ENCODE peak calls at places on chromosome 1, in five cellular contexts. D is retinal pigment epithelial cell, H is GM23338, K is HFFc6, Q is brain microvascular endothelial cell. T is an unnamed sample.

GRCh38 chr1:77828098-77828497 is 48.6 kb downstream of the MIGA1 start:
- DNase-seq in D (no peak), Q (no peak), K (no peak), H (no peak), T (no peak)

GRCh38 chr1:19342894-19343616 is 30.9 kb downstream of the SLC66A1 start:
- DNase-seq in D (no peak), Q (no peak), H (no peak), K (no peak), T (no peak)

GRCh38 chr1:59142663-59143487 is 154.0 kb upstream of the FGGY start:
- DNase-seq in H (peak), K (peak), D (no peak), Q (peak), T (no peak)

GRCh38 chr1:117427297-117427696 is 60.0 kb downstream of the MAN1A2 start:
- DNase-seq in D (no peak), K (no peak), H (no peak), Q (no peak), T (no peak)

GRCh38 chr1:184555665-184556641 is 169.1 kb downstream of the C1orf21 start:
- DNase-seq in Q (no peak), H (no peak), K (no peak), D (no peak), T (no peak)

GRCh38 chr1:172350781-172351180 is 69.7 kb upstream of the C1orf105 start:
- DNase-seq in Q (no peak), D (no peak), H (no peak), K (no peak), T (no peak)

GRCh38 chr1:171081220-171081993 is 9.3 kb upstream of the FMO3 start:
- DNase-seq in Q (peak), H (peak), K (peak), D (peak), T (no peak)

GRCh38 chr1:174996474-174996873 is 3.3 kb upstream of the CACYBP start:
- DNase-seq in H (no peak), K (peak), Q (no peak), D (no peak), T (no peak)

GRCh38 chr1:41496080-41497055 is 11.9 kb upstream of the EDN2 start:
- DNase-seq in K (peak), Q (no peak), H (peak), D (peak), T (peak)

GRCh38 chr1:245326396-245326795 is 171.6 kb downstream of the KIF26B start:
- DNase-seq in K (no peak), H (no peak), D (no peak), Q (no peak), T (no peak)

GRCh38 chr1:247487057-247487456 is 29.2 kb upstream of the OR2B11 start:
- DNase-seq in H (peak), D (peak), K (peak), Q (peak), T (no peak)

GRCh38 chr1:101943237-101943636 is 53.5 kb downstream of the OLFM3 start:
- DNase-seq in K (no peak), Q (no peak), D (no peak), H (no peak), T (no peak)

GRCh38 chr1:76425843-76426145 is 351.2 kb downstream of the ST6GALNAC3 start:
- DNase-seq in Q (peak), H (no peak), K (peak), D (no peak), T (no peak)

GRCh38 chr1:246888522-246888921 is 43.2 kb downstream of the AHCTF1 start:
- DNase-seq in K (no peak), H (no peak), Q (no peak), D (no peak), T (no peak)

GRCh38 chr1:43645461-43645860 is 4.5 kb upstream of the KDM4A start:
- DNase-seq in K (no peak), Q (no peak), H (no peak), D (no peak), T (no peak)

GRCh38 chr1:202210370-202210769 is 16.8 kb downstream of the LGR6 start:
- DNase-seq in Q (no peak), H (peak), K (peak), D (no peak), T (no peak)

GRCh38 chr1:193729429-193729828 is 543.0 kb upstream of the B3GALT2 start:
- DNase-seq in K (no peak), Q (peak), D (no peak), H (no peak), T (no peak)

GRCh38 chr1:180994262-180994661 is 28.4 kb downstream of the STX6 start:
- DNase-seq in K (no peak), D (no peak), Q (peak), H (no peak), T (no peak)

GRCh38 chr1:72284084-72284397 is 1.7 kb upstream of the NEGR1 start:
- DNase-seq in K (peak), H (peak), D (peak), Q (no peak), T (no peak)

GRCh38 chr1:21706151-21706835 is 37.1 kb upstream of the RAP1GAP start:
- DNase-seq in K (peak), D (no peak), H (peak), Q (peak), T (no peak)

GRCh38 chr1:221937155-221937953 is 195.5 kb upstream of the DUSP10 start:
- DNase-seq in H (no peak), Q (no peak), K (no peak), D (no peak), T (no peak)

GRCh38 chr1:39657402-39657801 is 14.5 kb downstream of the NT5C1A start:
- DNase-seq in H (no peak), Q (peak), K (no peak), D (no peak), T (no peak)

GRCh38 chr1:152783095-152783494 is 3.0 kb upstream of the LCE1E start:
- DNase-seq in Q (no peak), D (no peak), K (no peak), H (no peak), T (no peak)

GRCh38 chr1:212219679-212220463 is 65.3 kb upstream of the PPP2R5A start:
- DNase-seq in Q (peak), K (no peak), D (peak), H (peak), T (no peak)

GRCh38 chr1:11653101-11653601 is 1.1 kb downstream of the FBXO2 start:
- DNase-seq in K (no peak), H (peak), D (peak), Q (no peak), T (no peak)

GRCh38 chr1:78664763-78665162 is 15.1 kb downstream of the IFI44 start:
- DNase-seq in Q (no peak), H (no peak), D (no peak), K (no peak), T (no peak)

GRCh38 chr1:196577386-196577785 is 30.9 kb downstream of the KCNT2 start:
- DNase-seq in K (no peak), H (peak), Q (no peak), D (no peak), T (no peak)

GRCh38 chr1:92850019-92850418 is 18.2 kb downstream of the RPL5 start:
- DNase-seq in D (no peak), H (no peak), Q (no peak), K (no peak), T (no peak)

GRCh38 chr1:108877324-108877812 is 583 bp downstream of the GPSM2 start:
- DNase-seq in K (no peak), D (no peak), Q (peak), H (no peak), T (no peak)

GRCh38 chr1:238647877-238648276 is 738.5 kb upstream of the CHRM3 start:
- DNase-seq in H (peak), K (peak), D (peak), Q (peak), T (no peak)

GRCh38 chr1:162678439-162678838 is 46.2 kb downstream of the DDR2 start:
- DNase-seq in H (no peak), D (peak), K (peak), Q (peak), T (no peak)

GRCh38 chr1:119006406-119007279 is 18.5 kb upstream of the TBX15 start:
- DNase-seq in H (peak), Q (no peak), D (no peak), K (no peak), T (no peak)

GRCh38 chr1:119204940-119205339 is 64.5 kb upstream of the WARS2 start:
- DNase-seq in H (no peak), K (no peak), D (no peak), Q (no peak), T (no peak)

GRCh38 chr1:61082336-61083013 is at the start of gene NFIA:
- DNase-seq in D (no peak), K (peak), H (peak), Q (peak), T (peak)

GRCh38 chr1:85934531-85934930 is 222.0 kb downstream of the COL24A1 start:
- DNase-seq in D (no peak), H (no peak), Q (no peak), K (no peak), T (no peak)

GRCh38 chr1:118866330-118866729 is 121.8 kb downstream of the TBX15 start:
- DNase-seq in K (no peak), H (no peak), Q (no peak), D (no peak), T (no peak)

GRCh38 chr1:60692031-60692430 is 390.3 kb upstream of the NFIA start:
- DNase-seq in K (no peak), D (no peak), Q (no peak), H (no peak), T (no peak)

GRCh38 chr1:19866758-19867157 is 15.4 kb upstream of the OTUD3 start:
- DNase-seq in K (peak), D (no peak), Q (peak), H (no peak), T (no peak)

DNA sequence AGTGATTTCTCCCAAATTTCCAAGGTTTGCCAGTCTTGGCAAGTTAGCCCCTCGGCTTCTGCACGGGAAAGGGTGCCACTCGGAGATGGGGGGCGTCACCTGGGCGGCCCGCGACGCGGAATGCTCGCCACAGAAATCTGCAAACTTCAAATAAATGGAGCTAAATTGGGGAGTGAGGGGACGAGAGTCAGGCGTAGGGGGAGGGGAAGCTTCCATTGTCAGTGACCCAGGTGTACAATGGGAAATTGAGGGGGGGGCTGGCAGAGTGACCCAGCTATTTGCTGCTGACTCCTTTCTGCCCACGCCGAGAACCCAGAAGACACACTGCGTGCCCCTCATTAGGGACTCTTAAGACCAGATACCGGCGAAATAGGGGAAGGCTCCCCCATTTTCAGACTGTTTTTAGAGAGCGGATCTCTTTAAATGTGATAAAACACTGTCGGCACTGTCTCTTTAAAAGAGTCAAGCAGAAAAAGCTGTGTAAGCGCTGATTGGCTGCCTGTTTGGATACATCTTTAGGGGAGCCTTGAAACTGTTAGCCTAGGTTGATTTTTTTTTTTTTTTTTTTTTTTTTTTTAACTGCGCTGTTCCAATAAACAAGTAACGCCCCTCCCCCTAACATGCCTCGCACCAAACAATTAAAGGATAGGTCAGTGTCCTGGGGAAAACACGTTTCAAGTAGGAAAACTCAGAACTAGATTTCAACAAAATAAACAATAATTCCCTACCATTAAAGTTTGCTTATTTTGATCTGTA is 1.2 kb upstream of the SSBP3 start:
- DNase-seq in K (peak), H (peak), Q (peak), D (peak), T (peak)
- TF ChIP-seq CTCF in K (no peak), H (no peak), Q (no peak), D (no peak), T (no peak)

GRCh38 chr1:56320873-56321272 is 258.5 kb downstream of the PLPP3 start:
- DNase-seq in H (no peak), Q (no peak), D (no peak), K (no peak), T (no peak)

GRCh38 chr1:56324504-56324903 is 254.9 kb downstream of the PLPP3 start:
- DNase-seq in Q (no peak), H (no peak), K (no peak), D (no peak), T (no peak)

GRCh38 chr1:56326056-56326455 is 253.3 kb downstream of the PLPP3 start:
- DNase-seq in H (no peak), Q (no peak), K (no peak), D (no peak), T (no peak)

GRCh38 chr1:56317722-56318121 is 261.6 kb downstream of the PLPP3 start:
- DNase-seq in H (no peak), D (no peak), Q (no peak), K (no peak), T (no peak)

DNA sequence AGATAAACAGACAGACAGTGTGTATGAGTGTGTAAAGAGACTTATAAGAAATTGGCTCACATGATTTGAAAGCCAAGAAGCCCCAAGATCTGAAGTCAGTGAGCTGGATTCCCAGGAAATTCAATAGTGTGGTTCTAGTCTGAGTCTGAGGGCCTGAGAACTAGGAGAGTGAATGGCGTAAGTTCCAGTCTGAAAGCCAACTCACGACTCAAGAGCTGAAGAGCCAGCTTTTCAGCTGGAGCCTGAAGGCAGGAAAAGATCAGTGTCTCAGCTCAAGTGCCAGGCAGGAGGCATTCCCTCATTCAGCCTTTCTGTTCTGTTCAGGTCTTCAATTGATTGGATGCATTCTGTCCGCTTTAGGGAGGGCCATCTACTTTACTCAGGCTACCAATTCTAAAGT is 257.2 kb downstream of the PLPP3 start:
- DNase-seq in K (no peak), Q (no peak), D (no peak), H (peak), T (no peak)
- TF ChIP-seq CTCF in K (no peak), Q (no peak), D (no peak), H (no peak), T (no peak)

GRCh38 chr1:168636642-168637111 is 60.3 kb downstream of the XCL1 start:
- DNase-seq in K (peak), H (no peak), Q (peak), D (peak), T (no peak)

GRCh38 chr1:168638884-168639283 is 62.5 kb downstream of the XCL1 start:
- DNase-seq in Q (no peak), D (no peak), K (no peak), H (no peak), T (no peak)

GRCh38 chr1:168637350-168637991 is 61.1 kb downstream of the XCL1 start:
- DNase-seq in Q (no peak), K (peak), D (no peak), H (peak), T (no peak)

GRCh38 chr1:168635129-168635528 is 58.7 kb downstream of the XCL1 start:
- DNase-seq in D (no peak), K (no peak), H (no peak), Q (no peak), T (no peak)

GRCh38 chr1:168636200-168636599 is 59.8 kb downstream of the XCL1 start:
- DNase-seq in K (no peak), D (no peak), H (no peak), Q (no peak), T (no peak)
- TF ChIP-seq CTCF in K (peak), D (peak), H (no peak), Q (no peak), T (no peak)

DNA sequence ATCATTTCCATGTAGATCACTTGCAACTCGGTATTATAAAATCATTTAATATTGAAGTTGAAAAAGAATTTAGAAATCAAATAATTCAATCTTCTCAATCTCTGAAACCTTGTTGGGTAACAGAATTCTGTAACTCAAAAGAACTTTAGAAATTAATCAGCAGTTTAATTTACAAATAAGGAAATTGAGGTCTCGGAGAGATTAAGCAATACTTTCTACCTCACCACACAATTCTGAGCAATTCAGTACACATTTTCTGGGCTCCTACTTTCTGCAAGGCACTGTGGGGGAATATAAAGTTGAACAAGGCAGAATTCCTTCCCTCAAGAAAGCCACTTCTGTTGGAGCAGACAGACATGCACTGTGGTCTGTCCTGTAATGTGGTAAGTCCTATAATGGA is 47.7 kb downstream of the MEF2D start:
- DNase-seq in D (no peak), K (no peak), Q (no peak), H (no peak), T (no peak)
- TF ChIP-seq CTCF in D (no peak), K (no peak), Q (no peak), H (no peak), T (no peak)

GRCh38 chr1:37028981-37029617 is 5.2 kb downstream of the GRIK3 start:
- DNase-seq in D (no peak), K (no peak), Q (no peak), H (peak), T (no peak)
- TF ChIP-seq CTCF in D (no peak), K (no peak), Q (no peak), H (peak), T (no peak)

GRCh38 chr1:185666582-185666981 is 67.6 kb upstream of the HMCN1 start:
- DNase-seq in Q (no peak), D (no peak), H (peak), K (no peak), T (no peak)

GRCh38 chr1:185674201-185674600 is 60.0 kb upstream of the HMCN1 start:
- DNase-seq in H (no peak), D (no peak), Q (no peak), K (no peak), T (no peak)

GRCh38 chr1:185672719-185673360 is 61.4 kb upstream of the HMCN1 start:
- DNase-seq in Q (no peak), D (no peak), K (no peak), H (no peak), T (no peak)

GRCh38 chr1:185668013-185668412 is 66.2 kb upstream of the HMCN1 start:
- DNase-seq in Q (no peak), D (no peak), H (no peak), K (no peak), T (no peak)

DNA sequence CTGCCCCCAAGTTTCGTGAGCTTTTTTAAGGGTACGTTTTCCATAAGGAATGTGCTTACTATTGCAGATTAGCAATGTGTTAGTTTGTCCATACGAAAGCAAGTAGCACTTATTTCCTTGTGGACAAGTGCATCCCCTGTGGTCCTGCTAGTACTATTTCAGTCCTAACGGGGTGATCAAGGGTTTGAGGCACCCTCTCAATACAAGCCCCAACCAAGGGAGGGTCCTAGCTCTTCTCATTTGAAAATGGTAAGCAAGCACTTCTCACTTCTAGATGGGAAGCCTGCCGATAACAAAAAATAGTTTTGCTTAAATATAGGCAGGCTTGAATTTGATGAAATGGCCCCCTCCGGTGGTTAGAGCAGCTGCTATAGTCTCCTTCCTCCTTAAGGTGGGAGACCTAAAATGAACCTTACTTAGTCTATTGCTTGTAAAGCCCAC is 64.0 kb upstream of the HMCN1 start:
- DNase-seq in H (peak), Q (peak), K (peak), D (no peak), T (no peak)
- TF ChIP-seq CTCF in H (peak), Q (peak), K (peak), D (peak), T (no peak)

GRCh38 chr1:15760520-15761211 is 2.1 kb downstream of the FBLIM1 start:
- DNase-seq in H (peak), Q (peak), K (peak), D (no peak), T (peak)
- TF ChIP-seq CTCF in H (no peak), Q (no peak), K (no peak), D (no peak), T (no peak)

GRCh38 chr1:214271995-214272731 is 8.8 kb upstream of the SMYD2 start:
- DNase-seq in H (no peak), Q (no peak), D (no peak), K (no peak), T (no peak)

GRCh38 chr1:214272964-214273533 is 7.9 kb upstream of the SMYD2 start:
- DNase-seq in H (no peak), Q (no peak), K (no peak), D (no peak), T (no peak)

GRCh38 chr1:214276786-214277185 is 4.2 kb upstream of the SMYD2 start:
- DNase-seq in Q (no peak), D (no peak), K (no peak), H (no peak), T (no peak)

GRCh38 chr1:214270097-214270635 is 10.8 kb upstream of the SMYD2 start:
- DNase-seq in H (no peak), D (no peak), Q (no peak), K (no peak), T (no peak)

GRCh38 chr1:214271174-214271858 is 9.6 kb upstream of the SMYD2 start:
- DNase-seq in K (no peak), Q (no peak), D (no peak), H (peak), T (no peak)
- TF ChIP-seq CTCF in K (no peak), Q (no peak), D (no peak), H (peak), T (no peak)

DNA sequence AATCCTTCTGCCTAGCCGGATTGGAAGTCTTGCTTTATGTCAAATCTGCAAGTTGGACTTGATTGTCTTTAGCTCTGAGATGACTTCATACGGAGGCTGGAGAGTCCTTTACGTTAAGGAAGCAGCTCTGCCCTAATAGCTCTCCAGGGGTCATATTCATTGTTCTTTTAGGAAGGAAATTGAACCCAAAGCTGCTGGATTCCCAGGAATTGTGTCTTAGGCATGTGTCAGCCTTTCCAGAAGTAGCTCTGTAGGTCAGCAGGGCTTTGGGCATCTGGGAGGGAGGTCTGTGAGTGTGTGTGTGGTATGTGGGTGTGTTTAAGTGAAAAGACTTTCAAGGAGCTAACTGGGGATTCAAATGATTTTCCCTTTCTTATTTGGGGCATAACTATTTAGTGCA is 82.4 kb downstream of the ABCA4 start:
- DNase-seq in K (no peak), D (no peak), H (no peak), Q (no peak), T (no peak)
- TF ChIP-seq CTCF in K (no peak), D (no peak), H (no peak), Q (no peak), T (no peak)